ENCODE peak calls at places on chromosomes 4 and X, in four cellular contexts. One of them, this sample, is unnamed.

GRCh38 chr4:163693211-163693610 is 198.7 kb downstream of the TMA16 start:
- DNase-seq in A549: no peak
- DNase-seq in HepG2: no peak
- DNase-seq in K562: no peak
- DNase-seq in this sample: peak; percentile 83

GRCh38 chr4:64940698-64941097 is 531.4 kb upstream of the TECRL start:
- DNase-seq in A549: no peak
- DNase-seq in HepG2: no peak
- DNase-seq in K562: no peak
- DNase-seq in this sample: no peak

GRCh38 chr4:7472443-7473013 is 37.8 kb upstream of the PSAPL1 start:
- DNase-seq in HepG2: no peak
- DNase-seq in A549: no peak
- DNase-seq in K562: no peak
- DNase-seq in this sample: no peak

GRCh38 chr4:16194199-16194598 is 32.1 kb downstream of the TAPT1 start:
- DNase-seq in K562: no peak
- DNase-seq in HepG2: no peak
- DNase-seq in A549: no peak
- DNase-seq in this sample: peak; percentile 16

GRCh38 chrX:49756692-49757091 is 60.9 kb upstream of the PAGE1 start:
- DNase-seq in A549: no peak
- DNase-seq in K562: no peak
- DNase-seq in HepG2: no peak
- DNase-seq in this sample: no peak

GRCh38 chr4:155552180-155552579 is 114.5 kb upstream of the GUCY1A1 start:
- DNase-seq in K562: no peak
- DNase-seq in HepG2: no peak
- DNase-seq in A549: no peak
- DNase-seq in this sample: peak; percentile 81

GRCh38 chr4:47278631-47279030 is 184.9 kb downstream of the COMMD8 start:
- DNase-seq in K562: no peak
- DNase-seq in HepG2: no peak
- DNase-seq in A549: no peak
- DNase-seq in this sample: no peak

GRCh38 chr4:48578132-48578964 is 88.3 kb downstream of the ZAR1 start:
- DNase-seq in A549: peak; percentile 65
- DNase-seq in HepG2: peak; percentile 64
- DNase-seq in K562: peak; percentile 77
- DNase-seq in this sample: peak; percentile 78

GRCh38 chr4:30863031-30863430 is 142.9 kb downstream of the PCDH7 start:
- DNase-seq in HepG2: no peak
- DNase-seq in A549: no peak
- DNase-seq in K562: no peak
- DNase-seq in this sample: peak; percentile 77

GRCh38 chr4:110211007-110211769 is 12.8 kb upstream of the ELOVL6 start:
- DNase-seq in A549: peak; percentile 52
- DNase-seq in K562: peak; percentile 56
- DNase-seq in HepG2: peak; percentile 53
- DNase-seq in this sample: peak; percentile 63

GRCh38 chr4:183175631-183176232 is 76.7 kb downstream of the WWC2 start:
- DNase-seq in A549: peak; percentile 31
- DNase-seq in HepG2: peak; percentile 89
- DNase-seq in K562: no peak
- DNase-seq in this sample: peak; percentile 60

GRCh38 chrX:32591589-32591988 is 619.8 kb downstream of the DMD start:
- DNase-seq in K562: no peak
- DNase-seq in A549: no peak
- DNase-seq in HepG2: no peak
- DNase-seq in this sample: no peak

GRCh38 chrX:131792789-131793462 is 230.2 kb upstream of the STK26 start:
- DNase-seq in K562: no peak
- DNase-seq in A549: peak; percentile 95
- DNase-seq in HepG2: no peak
- DNase-seq in this sample: peak; percentile 93

GRCh38 chrX:34578237-34578636 is 78.8 kb downstream of the TMEM47 start:
- DNase-seq in HepG2: no peak
- DNase-seq in A549: peak; percentile 13
- DNase-seq in K562: peak; percentile 0
- DNase-seq in this sample: peak; percentile 56

GRCh38 chr4:62640296-62640695 is 1440.2 kb downstream of the ADGRL3 start:
- DNase-seq in HepG2: no peak
- DNase-seq in A549: no peak
- DNase-seq in K562: no peak
- DNase-seq in this sample: no peak

DNA sequence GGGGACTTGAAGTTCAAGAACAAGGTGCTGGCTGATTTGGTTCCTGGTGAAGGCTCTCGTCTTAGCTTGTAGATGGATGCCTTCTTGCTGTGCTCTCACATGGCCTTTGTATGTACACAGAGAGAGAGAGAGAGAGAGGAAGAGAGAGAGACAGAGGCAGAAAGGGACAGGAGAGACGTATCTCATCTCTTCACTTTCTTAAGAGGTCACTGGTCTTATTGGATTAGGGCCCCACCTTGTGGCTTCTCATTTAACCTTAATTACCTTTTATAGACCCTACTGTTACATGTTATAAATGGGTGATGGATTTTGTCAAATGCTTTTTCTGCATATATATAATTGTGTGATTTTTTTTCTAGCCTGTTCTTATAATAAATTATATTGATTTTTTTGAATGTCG is 1444.2 kb downstream of the ADGRL3 start:
- DNase-seq in K562: peak; percentile 4
- DNase-seq in HepG2: peak; percentile 15
- DNase-seq in A549: peak; percentile 21
- DNase-seq in this sample: no peak
- TF ChIP-seq MAZ in K562: no peak
- TF ChIP-seq MAZ in HepG2: no peak
- TF ChIP-seq MAZ in A549: no peak
- TF ChIP-seq MAZ in this sample: no peak

DNA sequence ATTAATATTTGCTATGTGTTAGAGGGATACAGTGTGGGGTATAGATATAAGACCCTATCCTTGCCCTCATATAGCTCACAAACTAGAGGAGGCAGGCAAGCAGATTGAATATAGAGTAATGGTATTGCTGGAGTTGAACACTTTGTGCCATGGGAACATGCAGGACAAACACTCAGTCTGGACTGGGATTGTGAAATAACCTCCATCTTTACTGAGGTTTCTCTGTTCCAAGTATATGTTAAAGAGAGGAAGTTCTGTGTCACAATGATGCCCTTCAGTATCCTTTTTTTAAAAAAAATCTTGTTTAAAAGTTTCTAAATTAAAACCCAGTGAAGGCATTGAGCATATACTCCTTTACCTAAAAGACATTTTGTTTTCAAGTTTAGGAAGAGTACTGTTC is 8.7 kb downstream of the FABP2 start:
- DNase-seq in K562: no peak
- DNase-seq in A549: no peak
- DNase-seq in HepG2: no peak
- DNase-seq in this sample: no peak
- TF ChIP-seq MAZ in K562: no peak
- TF ChIP-seq MAZ in A549: no peak
- TF ChIP-seq MAZ in HepG2: no peak
- TF ChIP-seq MAZ in this sample: no peak

DNA sequence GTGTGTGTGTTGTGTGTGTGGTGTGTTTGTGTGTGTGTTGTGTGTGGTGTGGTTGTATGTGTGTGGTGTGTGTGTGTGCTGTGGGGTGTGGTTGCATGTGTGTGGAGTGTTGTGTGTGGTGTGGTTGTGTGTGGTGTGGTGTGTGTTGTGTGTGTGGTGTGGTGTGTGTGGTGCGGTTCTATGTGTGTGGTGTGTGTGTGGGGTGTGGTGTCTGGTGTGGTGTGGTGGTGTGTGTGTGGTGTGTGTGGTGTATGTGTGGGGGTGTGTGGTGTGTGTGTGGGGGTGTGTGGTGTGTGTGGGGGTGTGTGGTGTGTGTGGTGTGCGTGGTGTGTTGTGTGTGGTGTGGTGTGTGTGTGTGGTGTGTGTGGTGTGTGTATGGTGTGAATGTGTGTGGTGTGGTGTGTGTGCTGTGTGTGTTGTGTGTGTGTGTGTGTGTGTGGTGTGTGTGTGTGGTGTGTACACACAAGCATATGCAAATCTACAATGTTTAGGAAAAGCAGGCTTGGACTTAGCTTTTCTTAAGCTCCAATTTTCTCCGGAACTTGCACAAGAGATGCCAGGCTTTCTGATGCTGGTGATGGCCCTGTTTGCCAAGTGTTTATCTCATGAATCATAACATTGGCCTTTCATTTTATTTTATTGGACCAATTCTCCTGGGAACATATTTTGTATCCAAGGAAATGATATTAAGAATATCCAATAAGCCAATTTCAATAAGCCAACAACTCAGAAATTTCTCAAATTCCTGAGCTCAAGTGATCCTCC is 148.7 kb downstream of the SPATA18 start:
- DNase-seq in K562: no peak
- DNase-seq in A549: peak; percentile 75
- DNase-seq in HepG2: peak; percentile 10
- DNase-seq in this sample: peak; percentile 7
- TF ChIP-seq MAZ in K562: no peak
- TF ChIP-seq MAZ in A549: no peak
- TF ChIP-seq MAZ in HepG2: no peak
- TF ChIP-seq MAZ in this sample: no peak

DNA sequence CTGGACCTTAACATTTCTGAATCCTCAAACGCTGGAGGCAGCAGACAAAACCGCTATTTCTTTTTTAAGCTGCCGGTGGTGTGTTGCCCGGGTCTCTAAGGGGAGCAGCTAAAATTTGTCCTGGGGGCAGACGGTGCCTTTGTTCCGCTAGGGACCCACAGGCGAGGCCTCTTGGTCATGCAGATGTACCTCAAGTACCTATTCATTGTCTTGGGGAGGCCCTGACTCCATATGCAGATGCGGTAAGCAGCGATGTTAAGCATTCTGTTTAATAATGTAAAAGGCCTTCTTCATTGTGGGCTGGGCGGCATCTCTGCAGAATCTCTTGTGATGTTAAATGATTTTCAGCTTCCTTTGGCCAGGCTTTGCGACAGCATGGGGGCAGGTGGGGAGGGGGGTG is 98.9 kb upstream of the PJA1 start:
- DNase-seq in HepG2: no peak
- DNase-seq in A549: no peak
- DNase-seq in K562: no peak
- DNase-seq in this sample: no peak
- TF ChIP-seq MAZ in HepG2: no peak
- TF ChIP-seq MAZ in A549: no peak
- TF ChIP-seq MAZ in K562: no peak
- TF ChIP-seq MAZ in this sample: no peak

GRCh38 chr4:138103597-138104461 is 138.3 kb downstream of the SLC7A11 start:
- DNase-seq in K562: no peak
- DNase-seq in A549: no peak
- DNase-seq in HepG2: peak; percentile 62
- DNase-seq in this sample: no peak
- TF ChIP-seq MAZ in K562: no peak
- TF ChIP-seq MAZ in A549: no peak
- TF ChIP-seq MAZ in HepG2: no peak
- TF ChIP-seq MAZ in this sample: no peak

DNA sequence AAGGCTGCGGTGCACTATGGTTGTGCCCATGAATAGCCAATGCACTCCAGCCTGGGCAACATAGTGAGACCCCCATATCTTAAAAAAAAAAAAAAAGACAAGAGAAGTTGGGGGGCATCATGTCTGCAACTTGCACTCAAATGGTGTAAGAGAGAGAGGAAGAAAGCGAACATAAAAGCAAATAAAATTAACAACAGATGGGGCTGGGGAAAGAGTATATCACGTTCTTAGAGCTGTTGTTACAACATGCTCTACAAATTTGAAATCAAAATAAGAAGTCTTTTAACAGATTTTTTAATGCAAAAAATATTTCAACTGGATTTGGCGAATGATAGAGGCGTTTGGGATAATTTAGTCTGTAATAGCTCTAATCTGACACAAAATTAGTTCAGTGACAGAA is 144.9 kb downstream of the FNIP2 start:
- DNase-seq in HepG2: no peak
- DNase-seq in K562: no peak
- DNase-seq in A549: no peak
- DNase-seq in this sample: no peak
- TF ChIP-seq MAZ in HepG2: no peak
- TF ChIP-seq MAZ in K562: no peak
- TF ChIP-seq MAZ in A549: no peak
- TF ChIP-seq MAZ in this sample: no peak

DNA sequence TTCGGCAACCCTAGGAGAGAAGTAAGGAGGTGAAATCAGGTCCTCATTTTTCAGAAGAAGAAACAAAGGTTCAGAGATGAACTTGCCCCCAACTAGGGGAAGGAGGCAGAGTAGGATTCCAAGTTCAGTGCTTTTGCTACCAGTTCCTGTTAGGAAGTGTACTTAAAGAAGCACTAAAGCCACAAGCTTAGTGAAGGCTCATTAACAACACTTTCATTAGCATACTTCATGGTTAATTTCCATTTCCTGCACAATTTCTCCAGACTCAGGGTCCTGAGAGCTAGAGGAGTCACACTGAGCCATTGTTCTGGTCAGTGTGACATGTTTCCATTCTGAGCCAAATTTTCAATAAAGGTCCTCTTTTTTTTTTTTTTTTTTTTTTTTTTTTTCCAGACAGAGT is 52.0 kb downstream of the VSIG4 start:
- DNase-seq in HepG2: no peak
- DNase-seq in A549: no peak
- DNase-seq in K562: peak; percentile 14
- DNase-seq in this sample: no peak
- TF ChIP-seq MAZ in HepG2: no peak
- TF ChIP-seq MAZ in A549: no peak
- TF ChIP-seq MAZ in K562: no peak
- TF ChIP-seq MAZ in this sample: no peak

DNA sequence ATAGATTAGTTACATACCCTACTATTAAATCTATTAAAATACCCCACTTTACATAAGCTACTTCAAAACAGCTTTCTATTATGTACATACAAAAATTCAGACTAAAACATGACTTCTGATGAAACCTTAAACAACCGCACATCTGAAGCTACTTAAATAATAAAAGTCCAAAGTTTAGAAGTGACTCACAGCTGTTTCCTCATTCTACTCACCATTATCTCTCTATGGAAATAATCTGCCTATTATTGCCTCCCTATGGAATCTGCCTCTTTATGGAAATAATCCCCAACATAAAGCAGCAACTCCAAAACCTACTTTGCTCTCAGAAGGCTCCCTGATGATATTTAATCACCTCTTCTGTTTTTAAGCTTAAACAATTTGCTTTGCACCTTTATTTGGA is 15.7 kb upstream of the BANK1 start:
- DNase-seq in A549: peak; percentile 43
- DNase-seq in HepG2: peak; percentile 68
- DNase-seq in K562: no peak
- DNase-seq in this sample: peak; percentile 23
- TF ChIP-seq MAZ in A549: no peak
- TF ChIP-seq MAZ in HepG2: no peak
- TF ChIP-seq MAZ in K562: no peak
- TF ChIP-seq MAZ in this sample: no peak

This sample was measured in IMR-90.